ENCODE peak calls at places on chromosomes 3 and 15, in eight cellular contexts. P is heart right ventricle, X is upper lobe of right lung, R is HepG2, G is fibroblast of lung, L is mucosa of descending colon, C is A549, E is K562. Z is an unnamed sample.

GRCh38 chr15:67178569-67179210 is 75.8 kb downstream of the AAGAB start:
- DNase-seq in X (no peak), C (peak; percentile 69), P (no peak), R (no peak), G (peak; percentile 98), E (peak; percentile 54), L (no peak), Z (peak; percentile 98)

GRCh38 chr3:122101646-122102045 is 46.5 kb downstream of the CD86 start:
- DNase-seq in C (peak; percentile 59), G (peak; percentile 44), P (no peak), E (peak; percentile 24), R (peak; percentile 56), L (no peak), X (no peak), Z (peak; percentile 73)

GRCh38 chr15:83106994-83107840 is at the start of gene TM6SF1:
- DNase-seq in G (no peak), E (peak; percentile 34), R (no peak), L (peak; percentile 30), P (peak; percentile 41), X (peak; percentile 72), C (no peak), Z (no peak)

GRCh38 chr3:133276594-133276993 is 123.3 kb upstream of the BFSP2 start:
- DNase-seq in G (no peak), P (no peak), E (no peak), L (no peak), C (no peak), R (no peak), X (no peak), Z (no peak)

GRCh38 chr15:57857871-57858270 is 151.4 kb downstream of the POLR2M start:
- DNase-seq in P (no peak), G (no peak), C (no peak), R (no peak), X (no peak), E (no peak), L (no peak), Z (no peak)

GRCh38 chr3:165786013-165786412 is 51.2 kb downstream of the BCHE start:
- DNase-seq in R (no peak), C (no peak), G (no peak), P (no peak), E (no peak), L (no peak), X (no peak), Z (no peak)

GRCh38 chr3:36164400-36164799 is 215.9 kb upstream of the STAC start:
- DNase-seq in E (no peak), R (no peak), G (no peak), X (no peak), C (no peak), P (no peak), L (no peak), Z (no peak)

GRCh38 chr3:189392969-189393368 is 221.2 kb downstream of the TPRG1 start:
- DNase-seq in P (no peak), C (peak; percentile 94), L (peak; percentile 64), E (no peak), R (no peak), G (no peak), X (no peak), Z (no peak)

GRCh38 chr3:36907911-36908646 is 36.8 kb downstream of the TRANK1 start:
- DNase-seq in R (peak; percentile 25), C (peak; percentile 66), E (peak; percentile 49), X (no peak), G (peak; percentile 84), P (peak; percentile 33), L (peak; percentile 79), Z (peak; percentile 80)

GRCh38 chr3:151557068-151557467 is 96.2 kb upstream of the IGSF10 start:
- DNase-seq in E (no peak), X (no peak), P (no peak), G (no peak), R (no peak), C (no peak), L (no peak), Z (no peak)

GRCh38 chr3:192409838-192410683 is 317.3 kb downstream of the FGF12 start:
- DNase-seq in X (no peak), P (peak; percentile 15), G (peak; percentile 22), R (no peak), L (no peak), E (no peak), C (peak; percentile 45), Z (peak; percentile 38)

GRCh38 chr3:176939022-176939817 is 258.1 kb downstream of the TBL1XR1 start:
- DNase-seq in L (no peak), X (no peak), R (peak; percentile 67), G (peak; percentile 92), C (peak; percentile 69), E (peak; percentile 57), P (no peak), Z (peak; percentile 77)

GRCh38 chr15:71410347-71410746 is 295.1 kb downstream of the THSD4 start:
- DNase-seq in R (no peak), C (no peak), P (no peak), X (no peak), E (no peak), L (peak; percentile 39), G (no peak), Z (no peak)

GRCh38 chr3:65785065-65785645 is 253.6 kb downstream of the MAGI1 start:
- DNase-seq in X (no peak), P (no peak), L (no peak), C (peak; percentile 55), R (peak; percentile 41), G (peak; percentile 85), E (peak; percentile 20), Z (peak; percentile 79)

GRCh38 chr15:63969652-63970421 is 76.4 kb downstream of the DAPK2 start:
- DNase-seq in P (no peak), X (peak; percentile 74), C (no peak), G (no peak), R (peak; percentile 13), L (peak; percentile 65), E (no peak), Z (no peak)
- H3K4me1 ChIP-seq in P (peaks cover 11% of the 10 kb centered on the region), X (peaks cover 48% of the 10 kb centered on the region), C (peaks cover 13% of the 10 kb centered on the region), G (peaks cover 13% of the 10 kb centered on the region), R (peaks cover 9% of the 10 kb centered on the region), L (peaks cover 56% of the 10 kb centered on the region), E (peaks cover 25% of the 10 kb centered on the region), Z (peaks cover 12% of the 10 kb centered on the region)

GRCh38 chr3:167913218-167913902 is 177.8 kb downstream of the SERPINI1 start:
- DNase-seq in P (no peak), R (no peak), X (no peak), G (peak; percentile 30), E (no peak), L (no peak), C (peak; percentile 5), Z (peak; percentile 35)
- TF ChIP-seq CTCF in P (no peak), R (no peak), X (peak; percentile 11), G (peak; percentile 8), E (no peak), L (no peak), C (no peak), Z (peak; percentile 16)

GRCh38 chr15:25245801-25246622 is 192.8 kb downstream of the UBE3A start:
- DNase-seq in G (no peak), P (no peak), E (no peak), X (peak; percentile 52), R (no peak), L (peak; percentile 6), C (no peak), Z (no peak)
- H3K9me3 ChIP-seq in G (no peaks in the 10 kb centered on the region), P (peaks cover 91% of the 10 kb centered on the region), E (no peaks in the 10 kb centered on the region), X (no peaks in the 10 kb centered on the region), R (peaks cover 96% of the 10 kb centered on the region), L (peaks cover 92% of the 10 kb centered on the region), C (no peaks in the 10 kb centered on the region), Z (no peaks in the 10 kb centered on the region)

GRCh38 chr3:49721165-49721860 is 1.8 kb upstream of the AMIGO3 start:
- DNase-seq in C (no peak), P (no peak), L (peak; percentile 32), R (no peak), G (no peak), X (peak; percentile 39), E (no peak), Z (no peak)
- H3K4me1 ChIP-seq in C (peaks cover 14% of the 10 kb centered on the region), P (peaks cover 15% of the 10 kb centered on the region), L (peaks cover 38% of the 10 kb centered on the region), R (peaks cover 21% of the 10 kb centered on the region), G (peaks cover 13% of the 10 kb centered on the region), X (peaks cover 28% of the 10 kb centered on the region), E (peaks cover 2% of the 10 kb centered on the region), Z (no peaks in the 10 kb centered on the region)

GRCh38 chr3:155420869-155421486 is 127.5 kb upstream of the STRIT1 start:
- DNase-seq in C (no peak), P (no peak), L (no peak), G (no peak), R (peak; percentile 16), X (no peak), E (no peak), Z (peak; percentile 27)
- TF ChIP-seq CTCF in C (no peak), P (no peak), L (no peak), G (no peak), R (peak; percentile 17), X (no peak), E (peak; percentile 94), Z (no peak)

GRCh38 chr3:440826-441225 is 244.3 kb downstream of the CHL1 start:
- DNase-seq in R (no peak), C (no peak), L (no peak), X (no peak), G (no peak), P (no peak), E (no peak), Z (no peak)
- H3K9me3 ChIP-seq in R (peaks cover 92% of the 10 kb centered on the region), C (no peaks in the 10 kb centered on the region), L (peaks cover 10% of the 10 kb centered on the region), X (no peaks in the 10 kb centered on the region), G (no peaks in the 10 kb centered on the region), P (no peaks in the 10 kb centered on the region), E (peaks cover 1% of the 10 kb centered on the region), Z (no peaks in the 10 kb centered on the region)

GRCh38 chr3:72086051-72086711 is 301.2 kb upstream of the PROK2 start:
- DNase-seq in E (peak; percentile 88), R (no peak), L (no peak), X (no peak), P (no peak), G (peak; percentile 25), C (no peak), Z (peak; percentile 13)
- H3K4me1 ChIP-seq in E (peaks cover 44% of the 10 kb centered on the region), R (peaks cover 11% of the 10 kb centered on the region), L (peaks cover 7% of the 10 kb centered on the region), X (peaks cover 11% of the 10 kb centered on the region), P (no peaks in the 10 kb centered on the region), G (no peaks in the 10 kb centered on the region), C (no peaks in the 10 kb centered on the region), Z (no peaks in the 10 kb centered on the region)

GRCh38 chr3:125045965-125046364 is 9.8 kb downstream of the HEG1 start:
- DNase-seq in L (no peak), C (no peak), R (no peak), P (no peak), E (no peak), G (peak; percentile 78), X (no peak), Z (no peak)
- TF ChIP-seq CTCF in L (no peak), C (no peak), R (no peak), P (no peak), E (no peak), G (peak; percentile 32), X (no peak), Z (peak; percentile 27)

Z was measured in cardiac muscle cell.